ENCODE peak calls at places on chromosomes 1 and 21, in six cellular contexts. F, H, I, B, K and E are unnamed samples.

GRCh38 chr1:19367584-19368041 is 55.5 kb downstream of the SLC66A1 start:
- DNase-seq in F (no peak), H (no peak), I (no peak), B (no peak), K (no peak), E (no peak)

GRCh38 chr1:160108888-160109662 is 6.5 kb upstream of the ATP1A2 start:
- DNase-seq in F (peak), H (no peak), I (no peak), B (peak), K (peak), E (peak)

GRCh38 chr21:41141031-41141457 is 26.9 kb upstream of the BACE2 start:
- DNase-seq in F (peak), H (no peak), I (no peak), B (no peak), K (no peak), E (peak)

GRCh38 chr1:109838838-109839240 is 71.8 kb upstream of the CSF1 start:
- DNase-seq in F (peak), H (no peak), I (no peak), B (peak), K (peak), E (peak)

GRCh38 chr1:246012271-246012854 is 494.7 kb downstream of the SMYD3 start:
- DNase-seq in F (no peak), H (no peak), I (no peak), B (no peak), K (peak), E (peak)

GRCh38 chr1:1033731-1034437 is 14.0 kb downstream of the AGRN start:
- DNase-seq in F (no peak), H (no peak), I (no peak), B (no peak), K (no peak), E (no peak)

GRCh38 chr1:23558140-23558871 is 995 bp downstream of the ID3 start:
- DNase-seq in F (no peak), H (peak), I (peak), B (peak), K (peak), E (peak)

GRCh38 chr1:92486251-92487077 is at the start of gene GFI1:
- DNase-seq in F (no peak), H (no peak), I (peak), B (no peak), K (peak), E (no peak)

GRCh38 chr1:11648732-11649158 is 5.5 kb downstream of the FBXO2 start:
- DNase-seq in F (no peak), H (no peak), I (no peak), B (no peak), K (no peak), E (no peak)

GRCh38 chr1:14110040-14110439 is 410.1 kb downstream of the PRDM2 start:
- DNase-seq in F (no peak), H (no peak), I (no peak), B (no peak), K (no peak), E (no peak)

GRCh38 chr1:51693420-51694144 is 76.7 kb downstream of the OSBPL9 start:
- DNase-seq in F (no peak), H (no peak), I (no peak), B (no peak), K (no peak), E (peak)

GRCh38 chr1:1846386-1846918 is 44.4 kb downstream of the GNB1 start:
- DNase-seq in F (no peak), H (no peak), I (no peak), B (no peak), K (no peak), E (no peak)

GRCh38 chr1:44616991-44617702 is 57.1 kb downstream of the TMEM53 start:
- DNase-seq in F (no peak), H (no peak), I (no peak), B (no peak), K (no peak), E (no peak)
- H3K4me3 ChIP-seq in F (peak), H (peak), I (peak), B (peak), K (no peak), E (peak)

DNA sequence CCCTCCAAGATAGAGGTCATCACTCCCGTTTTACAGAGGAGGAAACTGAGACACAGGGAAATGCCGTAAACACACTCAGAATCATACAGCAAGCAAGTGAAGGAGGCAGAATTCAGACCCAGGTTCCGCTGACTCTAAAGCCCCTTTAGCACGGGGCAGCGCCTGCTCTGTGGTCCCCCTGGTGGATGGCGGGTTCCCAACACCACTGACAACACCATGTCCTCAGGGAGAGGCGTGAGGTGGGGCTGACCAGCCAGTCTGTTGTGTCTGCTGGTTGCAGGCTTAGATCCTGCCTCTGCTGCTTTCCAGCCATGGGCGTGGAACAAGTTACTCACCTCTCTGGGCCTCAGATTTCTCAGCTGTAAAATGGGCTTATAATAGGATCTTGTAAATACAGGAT is 617.3 kb downstream of the MATN1 start:
- DNase-seq in F (no peak), H (no peak), I (peak), B (peak), K (peak), E (peak)
- TF ChIP-seq CTCF in F (peak), H (peak), I (peak), B (no peak), K (peak), E (peak)

GRCh38 chr1:207910678-207911354 is at the start of gene CD34:
- DNase-seq in F (no peak), H (no peak), I (peak), B (no peak), K (peak), E (peak)
- H3K4me3 ChIP-seq in F (peak), H (peak), I (peak), B (peak), K (peak), E (peak)

DNA sequence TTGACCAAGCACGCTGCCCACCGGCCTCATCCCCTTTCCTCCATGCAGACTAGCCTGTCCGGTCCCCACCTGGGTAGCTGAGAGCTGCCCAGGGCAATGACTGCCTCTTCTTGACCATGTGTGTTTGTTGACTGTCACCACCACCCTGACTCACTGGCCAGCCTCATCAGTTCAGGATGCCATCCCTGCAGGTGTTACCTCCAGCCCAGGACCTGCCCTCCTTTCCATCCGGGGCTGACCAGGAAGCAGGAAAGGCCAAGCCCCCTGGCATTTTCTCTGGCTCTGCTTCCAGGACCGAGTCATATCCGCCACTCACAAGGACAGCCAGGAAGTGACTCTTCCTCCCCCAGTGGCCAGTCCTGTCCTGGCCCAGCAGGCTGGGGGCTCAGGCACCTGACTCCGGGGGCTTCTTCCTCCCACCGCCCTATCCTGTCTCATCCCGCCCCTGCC is 17.1 kb downstream of the EPHA2 start:
- DNase-seq in F (no peak), H (no peak), I (no peak), B (peak), K (no peak), E (no peak)
- TF ChIP-seq CTCF in F (no peak), H (no peak), I (peak), B (peak), K (no peak), E (no peak)

GRCh38 chr1:180158149-180159147 is 3.8 kb downstream of the QSOX1 start:
- DNase-seq in F (no peak), H (no peak), I (no peak), B (no peak), K (no peak), E (no peak)
- H3K4me3 ChIP-seq in F (no peak), H (no peak), I (no peak), B (no peak), K (no peak), E (no peak)